ENCODE peak calls at places on chromosomes 1 and 21, in six cellular contexts. One of them, this sample, is unnamed.
A peak's percentile ranks its signal among the peaks of the same experiment; 100 is the strongest.

GRCh38 chr1:205598841-205599666 is 32.8 kb downstream of the ELK4 start:
- DNase-seq in brain microvascular endothelial cell: peak; percentile 85
- DNase-seq in endodermal cell: no peak
- DNase-seq in cardiac fibroblast: peak; percentile 99
- DNase-seq in esophagus muscularis mucosa: peak; percentile 92
- DNase-seq in choroid plexus epithelial cell: peak; percentile 93
- DNase-seq in this sample: no peak

GRCh38 chr1:89309828-89310227 is 37.2 kb upstream of the GBP5 start:
- DNase-seq in choroid plexus epithelial cell: no peak
- DNase-seq in brain microvascular endothelial cell: no peak
- DNase-seq in cardiac fibroblast: no peak
- DNase-seq in endodermal cell: no peak
- DNase-seq in esophagus muscularis mucosa: no peak
- DNase-seq in this sample: no peak

GRCh38 chr1:198656500-198656932 is 17.7 kb downstream of the PTPRC start:
- DNase-seq in endodermal cell: no peak
- DNase-seq in cardiac fibroblast: peak; percentile 16
- DNase-seq in choroid plexus epithelial cell: no peak
- DNase-seq in brain microvascular endothelial cell: no peak
- DNase-seq in esophagus muscularis mucosa: no peak
- DNase-seq in this sample: no peak

GRCh38 chr21:37787456-37787855 is 128.8 kb downstream of the KCNJ6 start:
- DNase-seq in choroid plexus epithelial cell: peak; percentile 83
- DNase-seq in esophagus muscularis mucosa: no peak
- DNase-seq in brain microvascular endothelial cell: peak; percentile 86
- DNase-seq in endodermal cell: no peak
- DNase-seq in cardiac fibroblast: peak; percentile 82
- DNase-seq in this sample: no peak

GRCh38 chr1:16215882-16216753 is 3.7 kb upstream of the ARHGEF19 start:
- DNase-seq in cardiac fibroblast: peak; percentile 88
- DNase-seq in esophagus muscularis mucosa: no peak
- DNase-seq in choroid plexus epithelial cell: peak; percentile 93
- DNase-seq in endodermal cell: peak; percentile 99
- DNase-seq in brain microvascular endothelial cell: peak; percentile 78
- DNase-seq in this sample: peak; percentile 68

GRCh38 chr1:9639190-9639589 is 12.3 kb upstream of the PIK3CD start:
- DNase-seq in endodermal cell: no peak
- DNase-seq in choroid plexus epithelial cell: no peak
- DNase-seq in brain microvascular endothelial cell: no peak
- DNase-seq in cardiac fibroblast: no peak
- DNase-seq in esophagus muscularis mucosa: no peak
- DNase-seq in this sample: no peak

GRCh38 chr21:45972353-45972715 is 9.2 kb upstream of the COL6A1 start:
- DNase-seq in brain microvascular endothelial cell: no peak
- DNase-seq in cardiac fibroblast: no peak
- DNase-seq in esophagus muscularis mucosa: no peak
- DNase-seq in choroid plexus epithelial cell: peak; percentile 37
- DNase-seq in endodermal cell: no peak
- DNase-seq in this sample: no peak

GRCh38 chr1:174406421-174406820 is 41.3 kb upstream of the GPR52 start:
- DNase-seq in cardiac fibroblast: no peak
- DNase-seq in brain microvascular endothelial cell: no peak
- DNase-seq in endodermal cell: no peak
- DNase-seq in esophagus muscularis mucosa: no peak
- DNase-seq in choroid plexus epithelial cell: no peak
- DNase-seq in this sample: no peak

GRCh38 chr1:205514211-205515142 is 10.0 kb downstream of the CDK18 start:
- DNase-seq in choroid plexus epithelial cell: no peak
- DNase-seq in esophagus muscularis mucosa: no peak
- DNase-seq in brain microvascular endothelial cell: no peak
- DNase-seq in endodermal cell: no peak
- DNase-seq in cardiac fibroblast: no peak
- DNase-seq in this sample: no peak

GRCh38 chr1:156776942-156777341 is 9.6 kb downstream of the PRCC start:
- DNase-seq in brain microvascular endothelial cell: no peak
- DNase-seq in esophagus muscularis mucosa: no peak
- DNase-seq in choroid plexus epithelial cell: no peak
- DNase-seq in endodermal cell: no peak
- DNase-seq in cardiac fibroblast: no peak
- DNase-seq in this sample: no peak

GRCh38 chr21:44920694-44921604 is at the start of gene ITGB2:
- DNase-seq in cardiac fibroblast: no peak
- DNase-seq in brain microvascular endothelial cell: no peak
- DNase-seq in endodermal cell: peak; percentile 49
- DNase-seq in choroid plexus epithelial cell: no peak
- DNase-seq in esophagus muscularis mucosa: no peak
- DNase-seq in this sample: peak; percentile 51

GRCh38 chr1:63980706-63981407 is 207.0 kb downstream of the ROR1 start:
- DNase-seq in esophagus muscularis mucosa: no peak
- DNase-seq in brain microvascular endothelial cell: no peak
- DNase-seq in cardiac fibroblast: no peak
- DNase-seq in endodermal cell: no peak
- DNase-seq in choroid plexus epithelial cell: no peak
- DNase-seq in this sample: no peak

GRCh38 chr1:30763654-30764248 is 6.2 kb upstream of the LAPTM5 start:
- DNase-seq in brain microvascular endothelial cell: peak; percentile 4
- DNase-seq in cardiac fibroblast: peak; percentile 39
- DNase-seq in choroid plexus epithelial cell: peak; percentile 24
- DNase-seq in endodermal cell: no peak
- DNase-seq in esophagus muscularis mucosa: no peak
- DNase-seq in this sample: no peak

GRCh38 chr1:91885331-91885715 is 628 bp downstream of the TGFBR3 start:
- DNase-seq in esophagus muscularis mucosa: no peak
- DNase-seq in choroid plexus epithelial cell: no peak
- DNase-seq in brain microvascular endothelial cell: peak; percentile 8
- DNase-seq in cardiac fibroblast: peak; percentile 31
- DNase-seq in endodermal cell: no peak
- DNase-seq in this sample: no peak

GRCh38 chr1:7407980-7408770 is 362.9 kb upstream of the VAMP3 start:
- DNase-seq in esophagus muscularis mucosa: peak; percentile 83
- DNase-seq in choroid plexus epithelial cell: no peak
- DNase-seq in endodermal cell: peak; percentile 24
- DNase-seq in brain microvascular endothelial cell: no peak
- DNase-seq in cardiac fibroblast: no peak
- DNase-seq in this sample: no peak

GRCh38 chr1:69567847-69568434 is at the start of gene LRRC7:
- DNase-seq in esophagus muscularis mucosa: no peak
- DNase-seq in cardiac fibroblast: no peak
- DNase-seq in endodermal cell: peak; percentile 79
- DNase-seq in choroid plexus epithelial cell: no peak
- DNase-seq in brain microvascular endothelial cell: no peak
- DNase-seq in this sample: no peak

GRCh38 chr1:160544647-160545046 is 21.6 kb upstream of the SLAMF6 start:
- DNase-seq in brain microvascular endothelial cell: peak; percentile 5
- DNase-seq in endodermal cell: no peak
- DNase-seq in cardiac fibroblast: peak; percentile 8
- DNase-seq in esophagus muscularis mucosa: no peak
- DNase-seq in choroid plexus epithelial cell: peak; percentile 53
- DNase-seq in this sample: no peak

GRCh38 chr21:45138199-45139002 is 64.0 kb downstream of the ADARB1 start:
- DNase-seq in brain microvascular endothelial cell: peak; percentile 55
- DNase-seq in cardiac fibroblast: peak; percentile 77
- DNase-seq in choroid plexus epithelial cell: peak; percentile 81
- DNase-seq in esophagus muscularis mucosa: no peak
- DNase-seq in endodermal cell: peak; percentile 92
- DNase-seq in this sample: peak; percentile 18

GRCh38 chr21:35579520-35580293 is 480.6 kb downstream of the SETD4 start:
- DNase-seq in esophagus muscularis mucosa: no peak
- DNase-seq in cardiac fibroblast: peak; percentile 10
- DNase-seq in endodermal cell: no peak
- DNase-seq in choroid plexus epithelial cell: no peak
- DNase-seq in brain microvascular endothelial cell: no peak
- DNase-seq in this sample: no peak

GRCh38 chr1:7046314-7046713 is 261.1 kb downstream of the CAMTA1 start:
- DNase-seq in esophagus muscularis mucosa: no peak
- DNase-seq in endodermal cell: peak; percentile 90
- DNase-seq in brain microvascular endothelial cell: peak; percentile 66
- DNase-seq in cardiac fibroblast: peak; percentile 66
- DNase-seq in choroid plexus epithelial cell: peak; percentile 84
- DNase-seq in this sample: no peak

GRCh38 chr1:183461350-183461749 is 10.9 kb upstream of the SMG7 start:
- DNase-seq in esophagus muscularis mucosa: no peak
- DNase-seq in endodermal cell: peak; percentile 53
- DNase-seq in cardiac fibroblast: peak; percentile 54
- DNase-seq in brain microvascular endothelial cell: no peak
- DNase-seq in choroid plexus epithelial cell: peak; percentile 17
- DNase-seq in this sample: no peak

GRCh38 chr1:115530407-115530806 is 111.4 kb upstream of the VANGL1 start:
- DNase-seq in brain microvascular endothelial cell: peak; percentile 37
- DNase-seq in endodermal cell: no peak
- DNase-seq in cardiac fibroblast: peak; percentile 31
- DNase-seq in esophagus muscularis mucosa: no peak
- DNase-seq in choroid plexus epithelial cell: peak; percentile 71
- DNase-seq in this sample: no peak

GRCh38 chr1:27035344-27035743 is 22.7 kb upstream of the TENT5B start:
- DNase-seq in endodermal cell: no peak
- DNase-seq in brain microvascular endothelial cell: no peak
- DNase-seq in cardiac fibroblast: no peak
- DNase-seq in esophagus muscularis mucosa: no peak
- DNase-seq in choroid plexus epithelial cell: no peak
- DNase-seq in this sample: no peak

GRCh38 chr1:34844252-34844634 is 15.3 kb downstream of the SMIM12 start:
- DNase-seq in esophagus muscularis mucosa: no peak
- DNase-seq in cardiac fibroblast: no peak
- DNase-seq in brain microvascular endothelial cell: no peak
- DNase-seq in choroid plexus epithelial cell: no peak
- DNase-seq in endodermal cell: peak; percentile 81
- DNase-seq in this sample: no peak

GRCh38 chr1:219847215-219847855 is 81.0 kb downstream of the SLC30A10 start:
- DNase-seq in cardiac fibroblast: no peak
- DNase-seq in choroid plexus epithelial cell: peak; percentile 3
- DNase-seq in esophagus muscularis mucosa: no peak
- DNase-seq in endodermal cell: no peak
- DNase-seq in brain microvascular endothelial cell: no peak
- DNase-seq in this sample: no peak

GRCh38 chr1:63116016-63116415 is 206.4 kb upstream of the FOXD3 start:
- DNase-seq in endodermal cell: no peak
- DNase-seq in esophagus muscularis mucosa: no peak
- DNase-seq in brain microvascular endothelial cell: no peak
- DNase-seq in cardiac fibroblast: peak; percentile 17
- DNase-seq in choroid plexus epithelial cell: no peak
- DNase-seq in this sample: no peak

GRCh38 chr1:244448279-244449036 is 3.3 kb downstream of the ADSS2 start:
- DNase-seq in esophagus muscularis mucosa: no peak
- DNase-seq in brain microvascular endothelial cell: no peak
- DNase-seq in choroid plexus epithelial cell: no peak
- DNase-seq in cardiac fibroblast: no peak
- DNase-seq in endodermal cell: no peak
- DNase-seq in this sample: no peak

GRCh38 chr1:244445320-244446181 is 6.2 kb downstream of the ADSS2 start:
- DNase-seq in endodermal cell: no peak
- DNase-seq in cardiac fibroblast: no peak
- DNase-seq in brain microvascular endothelial cell: no peak
- DNase-seq in choroid plexus epithelial cell: no peak
- DNase-seq in esophagus muscularis mucosa: no peak
- DNase-seq in this sample: no peak

GRCh38 chr1:244447024-244447423 is 4.7 kb downstream of the ADSS2 start:
- DNase-seq in brain microvascular endothelial cell: no peak
- DNase-seq in endodermal cell: no peak
- DNase-seq in cardiac fibroblast: no peak
- DNase-seq in choroid plexus epithelial cell: no peak
- DNase-seq in esophagus muscularis mucosa: no peak
- DNase-seq in this sample: no peak

GRCh38 chr1:244449936-244450508 is 1.7 kb downstream of the ADSS2 start:
- DNase-seq in endodermal cell: no peak
- DNase-seq in brain microvascular endothelial cell: no peak
- DNase-seq in cardiac fibroblast: no peak
- DNase-seq in esophagus muscularis mucosa: no peak
- DNase-seq in choroid plexus epithelial cell: no peak
- DNase-seq in this sample: no peak

GRCh38 chr1:244447552-244447951 is 4.2 kb downstream of the ADSS2 start:
- DNase-seq in brain microvascular endothelial cell: no peak
- DNase-seq in cardiac fibroblast: no peak
- DNase-seq in esophagus muscularis mucosa: no peak
- DNase-seq in choroid plexus epithelial cell: no peak
- DNase-seq in endodermal cell: no peak
- DNase-seq in this sample: no peak
- TF ChIP-seq CTCF in brain microvascular endothelial cell: no peak
- TF ChIP-seq CTCF in cardiac fibroblast: no peak
- TF ChIP-seq CTCF in esophagus muscularis mucosa: no peak
- TF ChIP-seq CTCF in choroid plexus epithelial cell: no peak
- TF ChIP-seq CTCF in endodermal cell: no peak
- TF ChIP-seq CTCF in this sample: no peak

DNA sequence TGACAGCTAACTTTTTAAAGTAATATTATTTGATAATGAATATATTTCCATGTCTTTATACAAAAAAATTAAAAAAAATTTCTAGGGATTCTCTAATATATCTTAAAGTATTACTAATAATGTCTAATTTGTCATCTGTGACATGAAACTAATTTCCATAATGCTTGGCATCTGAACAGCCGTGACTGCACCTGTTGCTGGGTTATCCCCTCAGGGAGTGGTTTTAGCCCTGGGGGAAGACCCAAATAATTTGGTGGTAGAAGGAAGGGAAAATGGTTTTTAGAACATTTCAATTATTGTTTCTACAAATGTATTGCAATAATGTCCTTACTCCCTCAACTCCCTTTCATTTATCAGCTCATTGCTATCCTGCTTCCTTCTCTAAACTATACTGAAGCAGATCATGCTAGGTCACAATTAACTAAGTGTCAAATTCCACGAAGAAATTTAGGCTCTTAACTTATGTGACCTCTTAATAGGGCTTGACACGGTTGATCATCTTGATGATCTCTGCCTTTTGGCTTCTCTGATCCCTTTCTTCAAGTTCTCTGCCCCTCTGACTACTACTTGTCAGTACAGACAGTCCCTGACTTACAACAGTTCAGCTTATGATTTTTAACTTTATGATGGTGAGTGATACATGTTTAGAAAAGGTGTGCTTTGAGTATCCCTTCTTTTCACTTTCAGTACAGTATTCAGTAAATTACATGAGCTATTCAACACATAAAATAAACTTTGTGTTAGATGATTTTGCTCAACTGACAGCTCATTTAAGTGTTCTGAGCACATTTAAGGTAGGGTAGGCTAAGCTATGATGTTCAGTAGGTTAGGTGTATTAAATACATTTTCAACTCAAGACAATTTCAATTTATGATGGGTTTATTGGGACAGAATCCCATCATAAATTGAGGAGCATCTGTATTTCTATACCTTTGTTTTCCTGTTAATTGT is 26.4 kb upstream of the DPH5 start:
- DNase-seq in choroid plexus epithelial cell: no peak
- DNase-seq in brain microvascular endothelial cell: no peak
- DNase-seq in endodermal cell: no peak
- DNase-seq in esophagus muscularis mucosa: no peak
- DNase-seq in cardiac fibroblast: no peak
- DNase-seq in this sample: peak; percentile 26
- H3K4me3 ChIP-seq in choroid plexus epithelial cell: no peak overlapping the region
- H3K4me3 ChIP-seq in brain microvascular endothelial cell: no peak overlapping the region
- H3K4me3 ChIP-seq in endodermal cell: peak overlapping the region; percentile 47
- H3K4me3 ChIP-seq in esophagus muscularis mucosa: no peak overlapping the region
- H3K4me3 ChIP-seq in cardiac fibroblast: no peak overlapping the region
- H3K4me3 ChIP-seq in this sample: no peak overlapping the region

GRCh38 chr21:39353295-39353694 is 4.4 kb upstream of the HMGN1 start:
- DNase-seq in endodermal cell: no peak
- DNase-seq in brain microvascular endothelial cell: no peak
- DNase-seq in cardiac fibroblast: peak; percentile 38
- DNase-seq in choroid plexus epithelial cell: peak; percentile 47
- DNase-seq in esophagus muscularis mucosa: no peak
- DNase-seq in this sample: no peak
- TF ChIP-seq CTCF in endodermal cell: no peak
- TF ChIP-seq CTCF in brain microvascular endothelial cell: no peak
- TF ChIP-seq CTCF in cardiac fibroblast: no peak
- TF ChIP-seq CTCF in choroid plexus epithelial cell: no peak
- TF ChIP-seq CTCF in esophagus muscularis mucosa: no peak
- TF ChIP-seq CTCF in this sample: no peak

GRCh38 chr1:61054636-61055035 is 27.7 kb upstream of the NFIA start:
- DNase-seq in brain microvascular endothelial cell: no peak
- DNase-seq in esophagus muscularis mucosa: no peak
- DNase-seq in endodermal cell: peak; percentile 59
- DNase-seq in choroid plexus epithelial cell: no peak
- DNase-seq in cardiac fibroblast: no peak
- DNase-seq in this sample: no peak
- H3K4me3 ChIP-seq in brain microvascular endothelial cell: no peak overlapping the region
- H3K4me3 ChIP-seq in esophagus muscularis mucosa: peak overlapping the region; percentile 91
- H3K4me3 ChIP-seq in endodermal cell: no peak overlapping the region
- H3K4me3 ChIP-seq in choroid plexus epithelial cell: no peak overlapping the region
- H3K4me3 ChIP-seq in cardiac fibroblast: no peak overlapping the region
- H3K4me3 ChIP-seq in this sample: no peak overlapping the region